ENCODE peak calls at places on chromosomes 11 and 22, in five cellular contexts. Q is cardiac muscle cell; F is aorta; D is H1; H is CD8-positive, alpha-beta T cell. X is an unnamed sample. For H3K4me1 and H3K9me3, the result is how much of the 10 kb centered on the place peaks cover.

GRCh38 chr22:20580611-20581502 is 73.4 kb downstream of the MED15 start:
- DNase-seq in Q (no peak), F (no peak), D (peak), H (no peak), X (no peak)

GRCh38 chr11:128506999-128507591 is 80.3 kb downstream of the ETS1 start:
- DNase-seq in Q (peak), F (peak), D (no peak), H (peak), X (peak)

GRCh38 chr11:44727373-44728084 is 767 bp downstream of the TSPAN18 start:
- DNase-seq in Q (peak), F (peak), D (peak), H (peak), X (peak)

GRCh38 chr11:79393362-79394043 is 47.3 kb downstream of the TENM4 start:
- DNase-seq in Q (no peak), F (no peak), D (peak), H (no peak), X (no peak)

GRCh38 chr22:37334859-37335818 is 52.8 kb downstream of the CYTH4 start:
- DNase-seq in Q (peak), F (no peak), D (peak), H (no peak), X (no peak)

GRCh38 chr11:119248750-119249670 is 42.9 kb downstream of the CBL start:
- DNase-seq in Q (no peak), F (no peak), D (no peak), H (no peak), X (no peak)

GRCh38 chr22:23970816-23971482 is 3.3 kb downstream of the DDT start:
- DNase-seq in Q (no peak), F (no peak), D (peak), H (no peak), X (no peak)

GRCh38 chr11:108319541-108320145 is 96.8 kb downstream of the ATM start:
- DNase-seq in Q (no peak), F (no peak), D (no peak), H (no peak), X (no peak)

GRCh38 chr22:22591348-22592299 is 32.6 kb upstream of the PRAME start:
- DNase-seq in Q (peak), F (no peak), D (no peak), H (no peak), X (no peak)

GRCh38 chr22:33969052-33969451 is 48.8 kb upstream of the LARGE1 start:
- DNase-seq in Q (no peak), F (no peak), D (no peak), H (no peak), X (no peak)

GRCh38 chr11:11865449-11865848 is 23.7 kb downstream of the USP47 start:
- DNase-seq in Q (no peak), F (no peak), D (no peak), H (no peak), X (no peak)

GRCh38 chr11:125591659-125592304 is 870 bp upstream of the STT3A start:
- DNase-seq in Q (no peak), F (peak), D (no peak), H (peak), X (peak)

GRCh38 chr11:92246637-92247036 is 22.0 kb downstream of the FAT3 start:
- DNase-seq in Q (no peak), F (no peak), D (no peak), H (no peak), X (no peak)

GRCh38 chr11:36360833-36361232 is 64.7 kb downstream of the PRR5L start:
- DNase-seq in Q (no peak), F (no peak), D (no peak), H (no peak), X (no peak)
- H3K4me1 ChIP-seq in Q (under half), F (under half), D (under half), H (under half), X (under half)

GRCh38 chr22:48422900-48423480 is 1404.7 kb downstream of the BRD1 start:
- DNase-seq in Q (no peak), F (peak), D (no peak), H (no peak), X (no peak)

GRCh38 chr22:48424201-48424627 is 1403.5 kb downstream of the BRD1 start:
- DNase-seq in Q (no peak), F (peak), D (no peak), H (no peak), X (no peak)

GRCh38 chr22:48425091-48425506 is 1402.6 kb downstream of the BRD1 start:
- DNase-seq in Q (no peak), F (peak), D (no peak), H (no peak), X (no peak)

GRCh38 chr22:48423481-48423901 is 1404.2 kb downstream of the BRD1 start:
- DNase-seq in Q (no peak), F (no peak), D (no peak), H (no peak), X (no peak)

DNA sequence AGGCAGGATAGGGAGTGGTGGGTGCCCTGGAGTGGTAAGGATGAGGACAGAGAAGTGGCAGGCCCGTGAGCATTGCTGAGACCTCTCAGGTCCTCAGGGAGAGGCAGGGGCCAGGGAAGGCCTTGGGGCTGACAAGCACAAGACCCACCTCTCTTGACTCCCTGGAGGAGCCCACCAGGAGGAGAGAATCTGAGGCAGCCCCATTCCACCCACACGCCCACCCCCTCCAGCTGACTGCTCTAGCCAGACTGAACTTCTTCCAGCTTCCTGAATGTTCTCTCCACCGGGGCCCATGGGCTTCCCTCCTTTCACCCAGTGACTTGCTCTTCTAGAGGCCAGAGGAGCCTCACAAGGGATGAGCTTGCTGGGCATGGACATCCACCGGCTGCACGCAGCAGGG is 1403.0 kb downstream of the BRD1 start:
- DNase-seq in Q (no peak), F (no peak), D (no peak), H (no peak), X (no peak)
- H3K9me3 ChIP-seq in Q (under half), F (under half), D (under half), H (under half), X (under half)

DNA sequence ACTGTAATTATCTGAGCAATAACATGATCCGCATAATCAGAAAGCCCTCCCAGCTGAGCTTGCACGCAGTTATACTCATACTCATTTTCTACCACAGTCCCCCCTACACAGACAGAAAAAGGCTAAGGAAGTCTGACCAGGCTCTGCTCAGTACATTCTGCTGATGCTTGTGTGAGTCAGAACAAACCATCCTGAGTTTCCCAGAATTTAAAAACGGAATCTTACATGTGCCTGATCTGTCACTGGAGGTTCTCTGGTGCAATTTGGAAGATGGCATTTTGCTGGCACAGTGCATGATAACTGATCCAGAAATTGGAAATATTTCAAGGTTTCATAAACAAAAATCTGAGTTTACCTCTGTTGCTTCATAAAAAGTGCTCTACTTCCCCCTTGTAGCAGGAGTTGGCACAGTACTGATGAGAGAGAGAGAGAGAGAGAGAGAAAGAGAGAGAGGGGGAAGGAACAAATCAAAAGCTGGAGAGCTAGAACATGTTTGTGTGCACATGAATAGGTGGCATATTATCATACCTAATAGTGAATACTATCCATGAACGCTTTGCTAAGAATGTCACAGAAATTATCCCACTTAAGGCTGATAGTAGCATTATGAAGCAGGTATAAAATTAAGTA is 1085.3 kb downstream of the DLG2 start:
- DNase-seq in Q (peak), F (no peak), D (no peak), H (no peak), X (no peak)
- H3K27ac ChIP-seq in Q (no peak), F (no peak), D (no peak), H (no peak), X (no peak)

GRCh38 chr11:122661182-122661945 is 5.8 kb downstream of the UBASH3B start:
- DNase-seq in Q (no peak), F (no peak), D (no peak), H (no peak), X (no peak)
- H3K4me1 ChIP-seq in Q (under half), F (under half), D (under half), H (half or more), X (under half)

DNA sequence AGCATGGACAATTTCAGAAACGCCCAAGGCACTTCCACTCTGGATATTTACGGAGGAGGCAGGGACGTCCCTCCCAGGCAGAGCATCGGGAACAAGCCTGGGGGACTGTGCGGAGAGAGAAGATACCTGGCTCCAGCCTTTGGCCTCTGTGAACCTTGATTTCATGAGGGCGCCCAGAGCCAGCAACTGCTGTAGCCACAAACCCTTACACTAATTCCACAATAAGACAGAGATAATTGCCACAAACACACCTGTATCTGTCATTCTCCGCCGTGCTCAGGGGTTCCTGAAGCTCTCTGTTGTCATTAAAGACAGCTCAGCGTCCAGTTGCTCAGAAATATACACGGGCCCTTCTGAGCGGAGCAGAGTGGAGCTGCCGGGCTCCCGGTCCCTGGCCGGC is 1292.1 kb downstream of the TBC1D22A start:
- DNase-seq in Q (no peak), F (no peak), D (no peak), H (no peak), X (no peak)
- H3K9me3 ChIP-seq in Q (under half), F (under half), D (under half), H (under half), X (under half)